ENCODE peak calls at places on chromosomes 1 and 21, in seven cellular contexts. K, Z, J, D, F, H and O are unnamed samples.

GRCh38 chr1:203526572-203526971 is 32.6 kb downstream of the OPTC start:
- DNase-seq in H (no peak), F (no peak), D (no peak), J (no peak), Z (no peak), K (no peak), O (no peak)

GRCh38 chr1:53860967-53861411 is 22.9 kb upstream of the NDC1 start:
- DNase-seq in D (peak), F (peak), Z (peak), H (no peak), J (no peak), K (peak), O (peak)

GRCh38 chr1:3062616-3063378 is 6.2 kb upstream of the PRDM16 start:
- DNase-seq in Z (no peak), F (no peak), K (no peak), H (no peak), J (no peak), D (no peak), O (no peak)

GRCh38 chr1:46675549-46676314 is 4.1 kb downstream of the TEX38 start:
- DNase-seq in J (no peak), Z (no peak), H (no peak), F (no peak), K (no peak), D (no peak), O (peak)

GRCh38 chr1:220528679-220529529 is 968 bp downstream of the MARK1 start:
- DNase-seq in K (peak), F (no peak), H (no peak), J (no peak), Z (no peak), D (peak), O (no peak)

GRCh38 chr1:35605882-35606182 is 32.7 kb downstream of the TFAP2E start:
- DNase-seq in J (no peak), K (no peak), F (no peak), Z (no peak), D (no peak), H (no peak), O (no peak)

GRCh38 chr1:162397039-162397448 is 14.9 kb downstream of the SH2D1B start:
- DNase-seq in H (no peak), J (no peak), F (no peak), Z (peak), D (no peak), K (no peak), O (peak)

GRCh38 chr1:197448390-197448789 is 180.3 kb downstream of the CRB1 start:
- DNase-seq in K (no peak), H (no peak), Z (no peak), J (no peak), D (no peak), F (no peak), O (no peak)

GRCh38 chr1:170698711-170699275 is 34.9 kb downstream of the PRRX1 start:
- DNase-seq in D (peak), K (no peak), J (no peak), H (no peak), F (no peak), Z (no peak), O (no peak)

GRCh38 chr1:53372501-53372951 is 44.7 kb upstream of the LRP8 start:
- DNase-seq in K (no peak), H (no peak), D (no peak), J (peak), Z (no peak), F (no peak), O (no peak)

GRCh38 chr1:243718893-243719292 is 131.2 kb downstream of the AKT3 start:
- DNase-seq in D (no peak), F (peak), K (no peak), Z (no peak), H (no peak), J (no peak), O (no peak)

GRCh38 chr1:46484783-46485490 is 4.7 kb upstream of the DMBX1 start:
- DNase-seq in Z (no peak), K (no peak), H (no peak), F (no peak), J (no peak), D (no peak), O (no peak)

GRCh38 chr1:203706444-203706843 is 58.5 kb upstream of the LAX1 start:
- DNase-seq in H (no peak), Z (no peak), F (no peak), K (no peak), D (no peak), J (no peak), O (no peak)

GRCh38 chr21:16124397-16125130 is 394.8 kb downstream of the USP25 start:
- DNase-seq in H (no peak), Z (peak), K (no peak), F (no peak), D (no peak), J (no peak), O (no peak)

GRCh38 chr21:17947546-17947945 is 128.4 kb upstream of the C21orf91 start:
- DNase-seq in F (no peak), D (no peak), H (no peak), J (no peak), K (no peak), Z (no peak), O (no peak)

GRCh38 chr1:83520797-83521196 is 478.1 kb downstream of the TTLL7 start:
- DNase-seq in K (no peak), H (no peak), Z (peak), J (no peak), F (no peak), D (no peak), O (no peak)

GRCh38 chr1:163296504-163296903 is 25.2 kb upstream of the NUF2 start:
- DNase-seq in D (no peak), K (no peak), J (no peak), Z (no peak), F (no peak), H (no peak), O (no peak)

DNA sequence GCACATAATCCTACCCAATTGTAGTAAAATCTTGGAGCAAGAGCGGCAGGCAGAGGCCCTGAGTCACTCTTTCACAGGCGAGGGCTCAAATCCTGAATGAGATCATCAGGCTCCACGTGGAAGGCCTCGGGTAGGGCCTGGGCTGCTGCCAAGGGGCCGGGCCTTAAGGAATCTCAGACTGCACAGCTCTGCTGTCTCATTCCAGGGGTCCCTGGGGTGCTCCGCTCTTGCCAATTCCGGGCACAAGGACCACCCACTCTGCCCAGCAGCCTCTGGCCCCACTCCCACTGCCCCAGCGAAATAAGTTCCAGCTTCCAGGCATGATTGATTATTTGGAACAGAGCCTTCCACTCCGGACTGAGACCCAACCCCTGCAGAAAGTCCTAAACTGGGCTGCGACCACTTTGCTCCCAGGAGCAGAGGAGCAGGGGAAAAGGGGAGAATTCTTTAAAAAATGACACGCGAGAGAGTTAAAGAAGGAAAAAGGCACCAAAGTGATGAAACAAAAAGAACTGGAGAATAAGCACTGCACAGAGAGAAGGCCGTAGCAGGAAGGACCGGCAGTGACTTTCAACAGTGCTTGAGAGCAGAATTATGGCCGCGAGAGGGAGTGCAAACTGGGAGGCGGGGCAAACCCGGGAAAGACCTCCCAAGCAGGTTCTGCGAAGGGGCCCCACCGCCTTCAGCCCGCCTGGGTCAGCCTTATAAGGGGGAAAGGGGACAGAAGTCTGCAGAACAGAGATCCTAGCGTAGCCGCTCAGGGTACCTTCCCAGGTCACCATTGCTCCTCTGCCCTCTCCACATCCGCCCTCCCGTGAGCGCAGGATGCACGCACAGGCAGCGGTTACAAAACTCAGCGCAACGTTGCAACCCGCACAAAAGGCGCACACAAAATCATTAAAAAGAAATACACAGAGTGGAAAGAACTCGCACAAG is 2.0 kb downstream of the ADAMTS1 start:
- DNase-seq in F (peak), J (peak), D (peak), H (no peak), K (peak), Z (peak), O (no peak)
- TF ChIP-seq POLR2A in F (peak), J (peak), D (no peak), H (peak), K (no peak), Z (no peak), O (no peak)

GRCh38 chr1:213371769-213372619 is 321.0 kb downstream of the RPS6KC1 start:
- DNase-seq in K (no peak), D (no peak), F (no peak), H (no peak), Z (no peak), J (no peak), O (no peak)
- TF ChIP-seq POLR2A in K (no peak), D (no peak), F (no peak), H (no peak), Z (no peak), J (no peak), O (no peak)

DNA sequence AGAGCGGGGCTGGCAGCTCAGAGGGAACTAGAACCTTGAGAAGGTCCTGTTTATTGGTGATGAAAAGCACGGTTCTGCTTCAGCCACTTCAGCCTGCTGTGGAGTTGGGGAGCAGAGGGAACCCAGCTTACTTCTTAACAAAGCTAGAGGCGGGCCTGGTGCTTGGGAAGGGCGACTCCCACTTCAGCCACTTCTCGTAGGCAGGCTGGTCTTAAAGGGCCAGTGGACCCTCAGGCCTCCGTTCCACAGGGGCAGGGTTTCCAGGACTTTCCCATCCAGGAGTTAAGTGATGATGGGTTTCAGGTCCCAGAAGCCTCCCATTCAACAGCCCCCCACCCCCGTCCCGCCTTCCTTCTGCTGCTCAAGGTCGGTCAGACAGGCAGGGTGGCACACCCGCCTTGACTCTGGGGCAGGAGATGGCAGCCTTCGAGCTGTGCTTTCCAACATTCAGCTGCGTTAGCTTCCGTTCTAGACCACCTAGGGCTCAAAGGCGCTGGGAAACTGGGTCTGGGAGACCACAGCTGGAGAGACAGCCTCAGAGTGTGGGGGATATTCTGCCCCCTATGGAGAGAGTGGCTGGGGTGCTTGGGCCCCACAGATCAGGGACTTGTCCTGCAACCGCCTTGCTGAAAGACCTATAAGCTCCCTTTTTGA is 3.4 kb downstream of the RUNX3 start:
- DNase-seq in Z (no peak), H (no peak), F (no peak), D (no peak), K (no peak), J (no peak), O (no peak)
- TF ChIP-seq POLR2A in Z (no peak), H (no peak), F (no peak), D (no peak), K (no peak), J (no peak), O (no peak)

DNA sequence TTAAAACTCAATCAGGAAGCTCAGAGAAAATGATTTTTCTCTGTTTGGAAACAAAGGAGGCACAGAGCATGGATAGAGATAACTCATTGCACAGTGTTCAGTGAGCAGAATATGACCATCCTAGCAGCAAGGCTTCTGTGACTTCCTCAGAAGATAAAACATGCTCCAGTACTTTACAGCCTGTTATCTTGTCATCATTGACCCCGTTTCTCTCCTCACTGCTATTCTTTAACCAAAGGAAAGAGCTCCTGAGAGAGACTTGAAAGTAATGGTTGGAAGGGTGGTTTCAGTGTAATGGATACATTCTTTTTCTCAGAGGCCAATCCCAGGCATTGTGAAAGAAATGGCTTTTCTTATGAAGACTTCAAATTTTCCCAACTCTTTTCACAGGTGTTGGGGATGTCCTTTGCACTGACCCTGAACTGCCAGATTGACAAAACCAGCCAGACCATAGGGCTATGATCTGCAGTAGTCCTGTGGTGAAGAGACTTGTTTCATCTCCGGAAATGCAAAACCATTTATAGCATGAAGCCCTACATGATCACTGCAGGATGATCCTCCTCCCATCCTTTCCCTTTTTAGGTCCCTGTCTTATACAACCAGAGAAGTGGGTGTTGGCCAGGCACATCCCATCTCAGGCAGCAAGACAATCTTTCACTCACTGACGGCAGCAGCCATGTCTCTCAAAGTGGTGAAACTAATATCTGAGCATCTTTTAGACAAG is 25.9 kb downstream of the CD53 start:
- DNase-seq in H (no peak), K (no peak), F (no peak), Z (no peak), J (no peak), D (no peak), O (no peak)
- TF ChIP-seq POLR2A in H (no peak), K (no peak), F (no peak), Z (no peak), J (no peak), D (no peak), O (no peak)

GRCh38 chr21:26845066-26845749 is at the start of gene ADAMTS1:
- DNase-seq in Z (peak), D (peak), J (peak), K (peak), F (peak), H (no peak), O (peak)
- TF ChIP-seq POLR2A in Z (no peak), D (peak), J (peak), K (peak), F (peak), H (no peak), O (no peak)